ENCODE peak calls at places on chromosome 14, in five cellular contexts. L, M, G, B and E are unnamed samples.

GRCh38 chr14:90733139-90733808 is 83.0 kb downstream of the TTC7B start:
- DNase-seq in B (no peak), L (no peak), G (no peak), M (no peak), E (no peak)

GRCh38 chr14:28754209-28754985 is 12.2 kb upstream of the FOXG1 start:
- DNase-seq in M (peak; percentile 69), L (peak; percentile 38), G (peak; percentile 32), B (peak; percentile 21), E (no peak)

GRCh38 chr14:103597623-103598372 is 31.2 kb upstream of the KLC1 start:
- DNase-seq in B (no peak), G (no peak), M (peak; percentile 47), L (no peak), E (peak; percentile 45)

GRCh38 chr14:44316647-44317432 is 190.2 kb downstream of the FSCB start:
- DNase-seq in M (no peak), B (no peak), L (no peak), G (peak; percentile 3), E (no peak)

GRCh38 chr14:61459229-61459628 is 137.8 kb downstream of the PRKCH start:
- DNase-seq in G (no peak), L (no peak), M (no peak), B (no peak), E (no peak)

GRCh38 chr14:97380539-97380941 is 583.4 kb downstream of the VRK1 start:
- DNase-seq in B (no peak), L (no peak), G (no peak), M (no peak), E (no peak)

GRCh38 chr14:87999282-87999681 is 5.7 kb upstream of the GPR65 start:
- DNase-seq in B (no peak), L (no peak), M (no peak), G (no peak), E (no peak)

GRCh38 chr14:75044760-75045159 is 6.5 kb downstream of the MLH3 start:
- DNase-seq in M (no peak), G (no peak), L (no peak), B (no peak), E (no peak)

GRCh38 chr14:68476212-68476964 is 316.5 kb downstream of the ZFP36L1 start:
- DNase-seq in M (no peak), B (peak; percentile 51), L (no peak), G (no peak), E (peak; percentile 78)

GRCh38 chr14:21096889-21097615 is 1.4 kb downstream of the ZNF219 start:
- DNase-seq in G (no peak), B (no peak), L (no peak), M (no peak), E (no peak)

GRCh38 chr14:21106506-21107359 is 5.9 kb downstream of the TMEM253 start:
- DNase-seq in G (peak; percentile 55), L (peak; percentile 77), B (peak; percentile 86), M (peak; percentile 81), E (peak; percentile 82)

GRCh38 chr14:42965512-42965911 is 1358.8 kb downstream of the LRFN5 start:
- DNase-seq in L (no peak), G (no peak), M (peak; percentile 2), B (no peak), E (no peak)

GRCh38 chr14:100586153-100586519 is 1.1 kb downstream of the BEGAIN start:
- DNase-seq in G (no peak), B (no peak), M (no peak), L (no peak), E (no peak)

GRCh38 chr14:69318901-69319475 is 59.0 kb downstream of the GALNT16 start:
- DNase-seq in M (no peak), G (no peak), L (no peak), B (no peak), E (peak; percentile 6)

GRCh38 chr14:64639340-64639821 is 64.8 kb upstream of the PLEKHG3 start:
- DNase-seq in L (no peak), B (no peak), M (no peak), G (no peak), E (no peak)

GRCh38 chr14:102394717-102395378 is 32.1 kb downstream of the TECPR2 start:
- DNase-seq in L (no peak), B (no peak), M (peak; percentile 36), G (no peak), E (no peak)

GRCh38 chr14:71661441-71661840 is 270.8 kb upstream of the RGS6 start:
- DNase-seq in M (no peak), B (no peak), G (no peak), L (no peak), E (no peak)

GRCh38 chr14:95157987-95158712 is 821 bp upstream of the DICER1 start:
- DNase-seq in B (no peak), M (peak; percentile 41), L (peak; percentile 2), G (no peak), E (no peak)

GRCh38 chr14:104387385-104388010 is 192.1 kb upstream of the C14orf180 start:
- DNase-seq in G (no peak), M (peak; percentile 52), B (no peak), L (no peak), E (peak; percentile 6)

GRCh38 chr14:88069677-88070076 is 64.7 kb downstream of the GPR65 start:
- DNase-seq in B (no peak), G (no peak), L (no peak), M (no peak), E (no peak)

GRCh38 chr14:74905595-74906142 is 17.4 kb downstream of the RPS6KL1 start:
- DNase-seq in L (peak; percentile 56), M (peak; percentile 92), G (peak; percentile 39), B (peak; percentile 71), E (peak; percentile 75)

GRCh38 chr14:31286456-31287293 is 79.1 kb upstream of the HECTD1 start:
- DNase-seq in G (no peak), B (no peak), L (no peak), M (peak; percentile 21), E (no peak)

GRCh38 chr14:25003537-25003936 is 46.4 kb downstream of the STXBP6 start:
- DNase-seq in B (peak; percentile 23), G (no peak), M (no peak), L (no peak), E (no peak)

GRCh38 chr14:23864252-23864651 is 89.3 kb upstream of the DHRS4 start:
- DNase-seq in B (no peak), M (no peak), L (no peak), G (no peak), E (no peak)

GRCh38 chr14:100761481-100761880 is 34.8 kb downstream of the DLK1 start:
- DNase-seq in L (no peak), G (no peak), B (no peak), M (no peak), E (no peak)

GRCh38 chr14:75334191-75335051 is 55.8 kb downstream of the FOS start:
- DNase-seq in G (no peak), B (peak; percentile 33), M (no peak), L (no peak), E (peak; percentile 35)

GRCh38 chr14:93042968-93043940 is 72.5 kb downstream of the ITPK1 start:
- DNase-seq in B (peak; percentile 72), G (no peak), L (no peak), M (no peak), E (no peak)

GRCh38 chr14:86723254-86723624 is 1193.3 kb downstream of the FLRT2 start:
- DNase-seq in M (no peak), L (no peak), B (no peak), G (no peak), E (no peak)

GRCh38 chr14:91356218-91356763 is 61.3 kb downstream of the CCDC88C start:
- DNase-seq in G (no peak), L (no peak), M (no peak), B (no peak), E (no peak)

GRCh38 chr14:93430319-93430801 is 379 bp upstream of the UNC79 start:
- DNase-seq in G (peak; percentile 66), B (no peak), L (peak; percentile 77), M (peak; percentile 78), E (no peak)